ENCODE peak calls at places on chromosomes 16 and 17, in eight cellular contexts. R is activated CD8-positive, alpha-beta memory T cell treated with anti-CD3 and anti-CD28 coated beads for 4 hours; F is endothelial cell; P is AG08395; A is GM20000; D is thoracic aorta; N is LoVo; T is NCI-H1694 treated with DMSO at 0.1 percent for 48 hours. B is an unnamed sample.

GRCh38 chr16:67270931-67271338 is 8.4 kb upstream of the PLEKHG4 start:
- DNase-seq in R (no peak), F (no peak), P (no peak), A (no peak), D (no peak), N (no peak), T (no peak), B (no peak)

GRCh38 chr16:14334366-14335105 is 263.4 kb downstream of the MRTFB start:
- DNase-seq in R (no peak), F (no peak), P (peak), A (no peak), D (no peak), N (no peak), T (no peak), B (peak)

GRCh38 chr17:68310141-68310540 is 18.8 kb downstream of the ARSG start:
- DNase-seq in R (peak), F (no peak), P (no peak), A (no peak), D (no peak), N (peak), T (no peak), B (no peak)

GRCh38 chr17:75323043-75323591 is 33.9 kb upstream of the SLC25A19 start:
- DNase-seq in R (peak), F (peak), P (peak), A (peak), D (peak), N (peak), T (peak), B (peak)

GRCh38 chr16:12930881-12931280 is 29.5 kb downstream of the SHISA9 start:
- DNase-seq in R (no peak), F (no peak), P (no peak), A (no peak), D (no peak), N (no peak), T (no peak), B (no peak)

GRCh38 chr17:2106308-2106707 is 51.4 kb downstream of the HIC1 start:
- DNase-seq in R (no peak), F (no peak), P (no peak), A (no peak), D (no peak), N (no peak), T (no peak), B (no peak)

GRCh38 chr17:77400445-77400870 is 259.7 kb downstream of the SEC14L1 start:
- DNase-seq in R (peak), F (peak), P (peak), A (peak), D (no peak), N (no peak), T (peak), B (no peak)

GRCh38 chr17:82520041-82520910 is 744 bp downstream of the FOXK2 start:
- DNase-seq in R (no peak), F (peak), P (no peak), A (peak), D (no peak), N (no peak), T (no peak), B (no peak)

GRCh38 chr16:84559311-84559932 is 55.0 kb upstream of the MEAK7 start:
- DNase-seq in R (no peak), F (no peak), P (no peak), A (no peak), D (no peak), N (peak), T (no peak), B (no peak)

GRCh38 chr17:62775876-62776275 is 32.2 kb downstream of the MARCHF10 start:
- DNase-seq in R (no peak), F (no peak), P (no peak), A (no peak), D (no peak), N (no peak), T (no peak), B (no peak)

GRCh38 chr16:55912022-55912421 is 36.8 kb upstream of the CES5A start:
- DNase-seq in R (no peak), F (no peak), P (no peak), A (no peak), D (no peak), N (no peak), T (peak), B (no peak)

GRCh38 chr17:33725675-33726271 is 432.7 kb upstream of the ASIC2 start:
- DNase-seq in R (no peak), F (peak), P (peak), A (peak), D (no peak), N (peak), T (peak), B (peak)